ENCODE peak calls at places on chromosomes 4 and X, in six cellular contexts. One of them, this sample, is unnamed.

GRCh38 chrX:49106930-49107329 is 16.6 kb downstream of the GPKOW start:
- DNase-seq in GM23248: peak
- DNase-seq in heart right ventricle: peak
- DNase-seq in cardiac muscle cell: peak
- DNase-seq in activated gamma-delta T cell treated with Interleukin-2 at 50 U/mL for 16 hours: no peak
- DNase-seq in HEK293T: peak
- DNase-seq in this sample: no peak

GRCh38 chr4:73803213-73803612 is 33.3 kb upstream of the CXCL6 start:
- DNase-seq in cardiac muscle cell: no peak
- DNase-seq in HEK293T: no peak
- DNase-seq in GM23248: no peak
- DNase-seq in heart right ventricle: no peak
- DNase-seq in activated gamma-delta T cell treated with Interleukin-2 at 50 U/mL for 16 hours: no peak
- DNase-seq in this sample: no peak

GRCh38 chrX:20680998-20681397 is 414.3 kb upstream of the RPS6KA3 start:
- DNase-seq in activated gamma-delta T cell treated with Interleukin-2 at 50 U/mL for 16 hours: no peak
- DNase-seq in GM23248: peak
- DNase-seq in heart right ventricle: no peak
- DNase-seq in cardiac muscle cell: no peak
- DNase-seq in HEK293T: no peak
- DNase-seq in this sample: no peak

GRCh38 chrX:65971151-65971550 is 68.7 kb downstream of the VSIG4 start:
- DNase-seq in heart right ventricle: no peak
- DNase-seq in GM23248: no peak
- DNase-seq in cardiac muscle cell: no peak
- DNase-seq in activated gamma-delta T cell treated with Interleukin-2 at 50 U/mL for 16 hours: no peak
- DNase-seq in HEK293T: no peak
- DNase-seq in this sample: no peak

GRCh38 chr4:27121830-27122229 is 261.2 kb downstream of the STIM2 start:
- DNase-seq in GM23248: no peak
- DNase-seq in heart right ventricle: no peak
- DNase-seq in HEK293T: no peak
- DNase-seq in cardiac muscle cell: no peak
- DNase-seq in activated gamma-delta T cell treated with Interleukin-2 at 50 U/mL for 16 hours: no peak
- DNase-seq in this sample: no peak

GRCh38 chrX:54178100-54178940 is 4.7 kb downstream of the FAM120C start:
- DNase-seq in activated gamma-delta T cell treated with Interleukin-2 at 50 U/mL for 16 hours: no peak
- DNase-seq in cardiac muscle cell: no peak
- DNase-seq in GM23248: peak
- DNase-seq in HEK293T: no peak
- DNase-seq in heart right ventricle: no peak
- DNase-seq in this sample: no peak

GRCh38 chr4:184746532-184746870 is 12.6 kb upstream of the CENPU start:
- DNase-seq in HEK293T: no peak
- DNase-seq in cardiac muscle cell: peak
- DNase-seq in heart right ventricle: no peak
- DNase-seq in GM23248: peak
- DNase-seq in activated gamma-delta T cell treated with Interleukin-2 at 50 U/mL for 16 hours: no peak
- DNase-seq in this sample: no peak

GRCh38 chr4:575281-576141 is 584 bp downstream of the TMEM271 start:
- DNase-seq in HEK293T: peak
- DNase-seq in activated gamma-delta T cell treated with Interleukin-2 at 50 U/mL for 16 hours: no peak
- DNase-seq in cardiac muscle cell: peak
- DNase-seq in heart right ventricle: peak
- DNase-seq in GM23248: peak
- DNase-seq in this sample: no peak

GRCh38 chr4:7897811-7898210 is 41.9 kb downstream of the AFAP1 start:
- DNase-seq in GM23248: peak
- DNase-seq in heart right ventricle: no peak
- DNase-seq in HEK293T: no peak
- DNase-seq in cardiac muscle cell: no peak
- DNase-seq in activated gamma-delta T cell treated with Interleukin-2 at 50 U/mL for 16 hours: no peak
- DNase-seq in this sample: no peak

GRCh38 chr4:154366956-154367355 is 124.6 kb downstream of the DCHS2 start:
- DNase-seq in cardiac muscle cell: no peak
- DNase-seq in heart right ventricle: no peak
- DNase-seq in GM23248: no peak
- DNase-seq in HEK293T: no peak
- DNase-seq in activated gamma-delta T cell treated with Interleukin-2 at 50 U/mL for 16 hours: no peak
- DNase-seq in this sample: no peak

GRCh38 chr4:10413177-10413576 is 44.0 kb downstream of the ZNF518B start:
- DNase-seq in cardiac muscle cell: no peak
- DNase-seq in activated gamma-delta T cell treated with Interleukin-2 at 50 U/mL for 16 hours: no peak
- DNase-seq in heart right ventricle: no peak
- DNase-seq in GM23248: no peak
- DNase-seq in HEK293T: no peak
- DNase-seq in this sample: peak

GRCh38 chrX:85136409-85136808 is 107.2 kb downstream of the SATL1 start:
- DNase-seq in HEK293T: no peak
- DNase-seq in GM23248: no peak
- DNase-seq in heart right ventricle: no peak
- DNase-seq in activated gamma-delta T cell treated with Interleukin-2 at 50 U/mL for 16 hours: no peak
- DNase-seq in cardiac muscle cell: peak
- DNase-seq in this sample: no peak

GRCh38 chr4:103996059-103996458 is 276.3 kb upstream of the TACR3 start:
- DNase-seq in heart right ventricle: no peak
- DNase-seq in GM23248: no peak
- DNase-seq in HEK293T: peak
- DNase-seq in cardiac muscle cell: no peak
- DNase-seq in activated gamma-delta T cell treated with Interleukin-2 at 50 U/mL for 16 hours: no peak
- DNase-seq in this sample: no peak

GRCh38 chr4:151786158-151786495 is 25.3 kb upstream of the GATB start:
- DNase-seq in cardiac muscle cell: no peak
- DNase-seq in activated gamma-delta T cell treated with Interleukin-2 at 50 U/mL for 16 hours: no peak
- DNase-seq in heart right ventricle: no peak
- DNase-seq in GM23248: no peak
- DNase-seq in HEK293T: no peak
- DNase-seq in this sample: no peak

GRCh38 chrX:65690057-65690855 is 22.8 kb downstream of the MSN start:
- DNase-seq in heart right ventricle: no peak
- DNase-seq in activated gamma-delta T cell treated with Interleukin-2 at 50 U/mL for 16 hours: no peak
- DNase-seq in GM23248: peak
- DNase-seq in cardiac muscle cell: no peak
- DNase-seq in HEK293T: no peak
- DNase-seq in this sample: no peak

GRCh38 chr4:46937493-46937892 is 28.4 kb upstream of the COX7B2 start:
- DNase-seq in HEK293T: no peak
- DNase-seq in activated gamma-delta T cell treated with Interleukin-2 at 50 U/mL for 16 hours: no peak
- DNase-seq in heart right ventricle: no peak
- DNase-seq in cardiac muscle cell: no peak
- DNase-seq in GM23248: peak
- DNase-seq in this sample: no peak

GRCh38 chr4:62676962-62677361 is 1476.8 kb downstream of the ADGRL3 start:
- DNase-seq in heart right ventricle: no peak
- DNase-seq in HEK293T: no peak
- DNase-seq in cardiac muscle cell: no peak
- DNase-seq in activated gamma-delta T cell treated with Interleukin-2 at 50 U/mL for 16 hours: no peak
- DNase-seq in GM23248: no peak
- DNase-seq in this sample: no peak